ENCODE peak calls at places on chromosomes 16 and 17, in ten cellular contexts. One of them, this sample, is unnamed.

GRCh38 chr17:3534881-3535252 is 22.7 kb downstream of the TRPV3 start:
- DNase-seq in dorsolateral prefrontal cortex: peak
- DNase-seq in tibial artery: no peak
- DNase-seq in CD8-positive, alpha-beta T cell: no peak
- DNase-seq in HFF-Myc: no peak
- DNase-seq in ascending aorta: no peak
- DNase-seq in A549: peak
- DNase-seq in hepatocyte: no peak
- DNase-seq in B cell: no peak
- DNase-seq in GM13976: peak
- DNase-seq in this sample: no peak

GRCh38 chr16:56477096-56477878 is 25.9 kb downstream of the OGFOD1 start:
- DNase-seq in dorsolateral prefrontal cortex: no peak
- DNase-seq in tibial artery: no peak
- DNase-seq in CD8-positive, alpha-beta T cell: no peak
- DNase-seq in HFF-Myc: peak
- DNase-seq in ascending aorta: no peak
- DNase-seq in A549: peak
- DNase-seq in hepatocyte: peak
- DNase-seq in B cell: no peak
- DNase-seq in GM13976: no peak
- DNase-seq in this sample: no peak

GRCh38 chr16:59881366-59881765 is 1147.2 kb upstream of the GOT2 start:
- DNase-seq in dorsolateral prefrontal cortex: no peak
- DNase-seq in tibial artery: no peak
- DNase-seq in CD8-positive, alpha-beta T cell: no peak
- DNase-seq in HFF-Myc: no peak
- DNase-seq in ascending aorta: no peak
- DNase-seq in A549: peak
- DNase-seq in hepatocyte: no peak
- DNase-seq in B cell: no peak
- DNase-seq in GM13976: no peak
- DNase-seq in this sample: no peak

GRCh38 chr16:84607694-84608093 is 10.2 kb downstream of the COTL1 start:
- DNase-seq in dorsolateral prefrontal cortex: no peak
- DNase-seq in tibial artery: no peak
- DNase-seq in CD8-positive, alpha-beta T cell: no peak
- DNase-seq in HFF-Myc: no peak
- DNase-seq in ascending aorta: no peak
- DNase-seq in A549: no peak
- DNase-seq in hepatocyte: no peak
- DNase-seq in B cell: peak
- DNase-seq in GM13976: peak
- DNase-seq in this sample: no peak

GRCh38 chr16:64615647-64616280 is 506.1 kb downstream of the CDH11 start:
- DNase-seq in dorsolateral prefrontal cortex: peak
- DNase-seq in tibial artery: no peak
- DNase-seq in CD8-positive, alpha-beta T cell: no peak
- DNase-seq in HFF-Myc: peak
- DNase-seq in ascending aorta: no peak
- DNase-seq in A549: no peak
- DNase-seq in hepatocyte: peak
- DNase-seq in B cell: no peak
- DNase-seq in GM13976: no peak
- DNase-seq in this sample: no peak

GRCh38 chr17:58333396-58334207 is 5.0 kb upstream of the TSPOAP1 start:
- DNase-seq in dorsolateral prefrontal cortex: no peak
- DNase-seq in tibial artery: no peak
- DNase-seq in CD8-positive, alpha-beta T cell: no peak
- DNase-seq in HFF-Myc: no peak
- DNase-seq in ascending aorta: no peak
- DNase-seq in A549: no peak
- DNase-seq in hepatocyte: no peak
- DNase-seq in B cell: peak
- DNase-seq in GM13976: no peak
- DNase-seq in this sample: no peak

GRCh38 chr16:27514806-27515205 is 34.9 kb downstream of the GTF3C1 start:
- DNase-seq in dorsolateral prefrontal cortex: peak
- DNase-seq in tibial artery: no peak
- DNase-seq in CD8-positive, alpha-beta T cell: no peak
- DNase-seq in HFF-Myc: no peak
- DNase-seq in ascending aorta: no peak
- DNase-seq in A549: no peak
- DNase-seq in hepatocyte: no peak
- DNase-seq in B cell: no peak
- DNase-seq in GM13976: no peak
- DNase-seq in this sample: no peak

GRCh38 chr16:21598676-21599157 is 660 bp upstream of the METTL9 start:
- DNase-seq in dorsolateral prefrontal cortex: no peak
- DNase-seq in tibial artery: no peak
- DNase-seq in CD8-positive, alpha-beta T cell: no peak
- DNase-seq in HFF-Myc: no peak
- DNase-seq in ascending aorta: no peak
- DNase-seq in A549: no peak
- DNase-seq in hepatocyte: peak
- DNase-seq in B cell: no peak
- DNase-seq in GM13976: peak
- DNase-seq in this sample: peak

GRCh38 chr17:17235212-17236174 is 1.5 kb downstream of the FLCN start:
- DNase-seq in dorsolateral prefrontal cortex: no peak
- DNase-seq in tibial artery: no peak
- DNase-seq in CD8-positive, alpha-beta T cell: no peak
- DNase-seq in HFF-Myc: no peak
- DNase-seq in ascending aorta: no peak
- DNase-seq in A549: no peak
- DNase-seq in hepatocyte: peak
- DNase-seq in B cell: no peak
- DNase-seq in GM13976: no peak
- DNase-seq in this sample: no peak

GRCh38 chr16:87792205-87792565 is 26.4 kb upstream of the KLHDC4 start:
- DNase-seq in dorsolateral prefrontal cortex: no peak
- DNase-seq in tibial artery: no peak
- DNase-seq in CD8-positive, alpha-beta T cell: no peak
- DNase-seq in HFF-Myc: no peak
- DNase-seq in ascending aorta: no peak
- DNase-seq in A549: no peak
- DNase-seq in hepatocyte: no peak
- DNase-seq in B cell: no peak
- DNase-seq in GM13976: no peak
- DNase-seq in this sample: no peak

GRCh38 chr17:77688369-77688768 is 270.1 kb upstream of the TNRC6C start:
- DNase-seq in dorsolateral prefrontal cortex: no peak
- DNase-seq in tibial artery: no peak
- DNase-seq in CD8-positive, alpha-beta T cell: no peak
- DNase-seq in HFF-Myc: no peak
- DNase-seq in ascending aorta: peak
- DNase-seq in A549: no peak
- DNase-seq in hepatocyte: no peak
- DNase-seq in B cell: no peak
- DNase-seq in GM13976: no peak
- DNase-seq in this sample: no peak

GRCh38 chr17:82845163-82845807 is 5.5 kb upstream of the ZNF750 start:
- DNase-seq in dorsolateral prefrontal cortex: no peak
- DNase-seq in tibial artery: peak
- DNase-seq in CD8-positive, alpha-beta T cell: no peak
- DNase-seq in HFF-Myc: no peak
- DNase-seq in ascending aorta: no peak
- DNase-seq in A549: no peak
- DNase-seq in hepatocyte: no peak
- DNase-seq in B cell: no peak
- DNase-seq in GM13976: no peak
- DNase-seq in this sample: no peak

GRCh38 chr17:1043601-1044251 is 46.8 kb downstream of the TIMM22 start:
- DNase-seq in dorsolateral prefrontal cortex: no peak
- DNase-seq in tibial artery: peak
- DNase-seq in CD8-positive, alpha-beta T cell: no peak
- DNase-seq in HFF-Myc: no peak
- DNase-seq in ascending aorta: peak
- DNase-seq in A549: no peak
- DNase-seq in hepatocyte: peak
- DNase-seq in B cell: no peak
- DNase-seq in GM13976: no peak
- DNase-seq in this sample: no peak

GRCh38 chr17:3754458-3755334 is 31.0 kb downstream of the HASPIN start:
- DNase-seq in dorsolateral prefrontal cortex: no peak
- DNase-seq in tibial artery: no peak
- DNase-seq in CD8-positive, alpha-beta T cell: peak
- DNase-seq in HFF-Myc: no peak
- DNase-seq in ascending aorta: no peak
- DNase-seq in A549: peak
- DNase-seq in hepatocyte: peak
- DNase-seq in B cell: peak
- DNase-seq in GM13976: peak
- DNase-seq in this sample: peak

GRCh38 chr17:50184057-50184456 is 17.4 kb downstream of the COL1A1 start:
- DNase-seq in dorsolateral prefrontal cortex: no peak
- DNase-seq in tibial artery: no peak
- DNase-seq in CD8-positive, alpha-beta T cell: peak
- DNase-seq in HFF-Myc: no peak
- DNase-seq in ascending aorta: no peak
- DNase-seq in A549: no peak
- DNase-seq in hepatocyte: no peak
- DNase-seq in B cell: no peak
- DNase-seq in GM13976: no peak
- DNase-seq in this sample: no peak

GRCh38 chr17:49875690-49876089 is 27.8 kb upstream of the TAC4 start:
- DNase-seq in dorsolateral prefrontal cortex: no peak
- DNase-seq in tibial artery: no peak
- DNase-seq in CD8-positive, alpha-beta T cell: no peak
- DNase-seq in HFF-Myc: no peak
- DNase-seq in ascending aorta: no peak
- DNase-seq in A549: no peak
- DNase-seq in hepatocyte: no peak
- DNase-seq in B cell: no peak
- DNase-seq in GM13976: no peak
- DNase-seq in this sample: no peak

GRCh38 chr17:21242026-21242700 is 11.0 kb downstream of the NATD1 start:
- DNase-seq in dorsolateral prefrontal cortex: no peak
- DNase-seq in tibial artery: no peak
- DNase-seq in CD8-positive, alpha-beta T cell: no peak
- DNase-seq in HFF-Myc: peak
- DNase-seq in ascending aorta: no peak
- DNase-seq in A549: no peak
- DNase-seq in hepatocyte: no peak
- DNase-seq in B cell: no peak
- DNase-seq in GM13976: no peak
- DNase-seq in this sample: no peak

GRCh38 chr17:16991349-16992009 is 19.6 kb upstream of the TNFRSF13B start:
- DNase-seq in dorsolateral prefrontal cortex: peak
- DNase-seq in tibial artery: peak
- DNase-seq in CD8-positive, alpha-beta T cell: peak
- DNase-seq in HFF-Myc: no peak
- DNase-seq in ascending aorta: peak
- DNase-seq in A549: peak
- DNase-seq in hepatocyte: peak
- DNase-seq in B cell: peak
- DNase-seq in GM13976: peak
- DNase-seq in this sample: peak

GRCh38 chr16:67653131-67654068 is 6.7 kb downstream of the ACD start:
- DNase-seq in dorsolateral prefrontal cortex: peak
- DNase-seq in tibial artery: no peak
- DNase-seq in CD8-positive, alpha-beta T cell: no peak
- DNase-seq in HFF-Myc: no peak
- DNase-seq in ascending aorta: no peak
- DNase-seq in A549: no peak
- DNase-seq in hepatocyte: peak
- DNase-seq in B cell: no peak
- DNase-seq in GM13976: no peak
- DNase-seq in this sample: no peak
- TF ChIP-seq CTCF in dorsolateral prefrontal cortex: no peak
- TF ChIP-seq CTCF in tibial artery: no peak
- TF ChIP-seq CTCF in CD8-positive, alpha-beta T cell: no peak
- TF ChIP-seq CTCF in HFF-Myc: no peak
- TF ChIP-seq CTCF in ascending aorta: no peak
- TF ChIP-seq CTCF in A549: no peak
- TF ChIP-seq CTCF in hepatocyte: peak
- TF ChIP-seq CTCF in B cell: no peak
- TF ChIP-seq CTCF in GM13976: no peak
- TF ChIP-seq CTCF in this sample: no peak

GRCh38 chr16:8923199-8923598 is 40.5 kb downstream of the USP7 start:
- DNase-seq in dorsolateral prefrontal cortex: peak
- DNase-seq in tibial artery: no peak
- DNase-seq in CD8-positive, alpha-beta T cell: no peak
- DNase-seq in HFF-Myc: no peak
- DNase-seq in ascending aorta: no peak
- DNase-seq in A549: no peak
- DNase-seq in hepatocyte: no peak
- DNase-seq in B cell: no peak
- DNase-seq in GM13976: no peak
- DNase-seq in this sample: peak
- TF ChIP-seq CTCF in dorsolateral prefrontal cortex: no peak
- TF ChIP-seq CTCF in tibial artery: no peak
- TF ChIP-seq CTCF in CD8-positive, alpha-beta T cell: no peak
- TF ChIP-seq CTCF in HFF-Myc: no peak
- TF ChIP-seq CTCF in ascending aorta: no peak
- TF ChIP-seq CTCF in A549: no peak
- TF ChIP-seq CTCF in hepatocyte: no peak
- TF ChIP-seq CTCF in B cell: no peak
- TF ChIP-seq CTCF in GM13976: no peak
- TF ChIP-seq CTCF in this sample: no peak

GRCh38 chr17:42334667-42335066 is 46.4 kb downstream of the STAT5A start:
- DNase-seq in dorsolateral prefrontal cortex: no peak
- DNase-seq in tibial artery: no peak
- DNase-seq in CD8-positive, alpha-beta T cell: no peak
- DNase-seq in HFF-Myc: no peak
- DNase-seq in ascending aorta: no peak
- DNase-seq in A549: no peak
- DNase-seq in hepatocyte: no peak
- DNase-seq in B cell: no peak
- DNase-seq in GM13976: no peak
- DNase-seq in this sample: no peak
- TF ChIP-seq CTCF in dorsolateral prefrontal cortex: no peak
- TF ChIP-seq CTCF in tibial artery: no peak
- TF ChIP-seq CTCF in CD8-positive, alpha-beta T cell: no peak
- TF ChIP-seq CTCF in HFF-Myc: no peak
- TF ChIP-seq CTCF in ascending aorta: no peak
- TF ChIP-seq CTCF in A549: peak
- TF ChIP-seq CTCF in hepatocyte: peak
- TF ChIP-seq CTCF in B cell: peak
- TF ChIP-seq CTCF in GM13976: no peak
- TF ChIP-seq CTCF in this sample: no peak

DNA sequence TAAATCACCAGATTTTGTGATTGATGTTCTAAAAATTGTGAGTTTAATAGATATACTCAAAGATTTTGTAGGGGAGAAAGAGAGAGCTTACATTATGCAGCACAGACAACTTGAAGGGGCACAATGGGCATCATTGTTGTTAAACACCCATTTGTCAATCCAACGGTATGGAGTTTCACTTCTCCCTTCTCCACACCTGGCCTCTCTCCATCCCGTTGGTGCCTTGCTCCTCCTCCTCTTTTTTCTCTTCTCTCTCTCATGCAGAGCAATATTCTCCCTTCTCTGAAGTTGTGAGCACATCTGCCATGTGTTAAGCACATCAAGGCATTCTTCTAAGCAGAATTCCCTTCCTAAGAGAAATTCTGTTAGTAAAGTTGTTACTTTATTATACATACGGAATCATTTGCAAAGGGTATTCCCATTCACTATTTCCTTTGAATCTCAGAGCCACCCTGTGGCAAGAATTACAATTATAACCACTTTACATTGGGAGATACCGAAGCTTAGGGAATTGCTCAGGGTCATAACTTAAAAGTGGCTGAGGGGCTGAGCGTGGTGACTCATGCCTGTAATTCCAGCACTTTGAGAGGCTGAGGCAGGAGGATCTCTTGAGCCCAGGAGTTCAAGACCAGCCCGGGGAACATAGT is 40.5 kb upstream of the SKAP1 start:
- DNase-seq in dorsolateral prefrontal cortex: no peak
- DNase-seq in tibial artery: no peak
- DNase-seq in CD8-positive, alpha-beta T cell: no peak
- DNase-seq in HFF-Myc: no peak
- DNase-seq in ascending aorta: no peak
- DNase-seq in A549: peak
- DNase-seq in hepatocyte: no peak
- DNase-seq in B cell: no peak
- DNase-seq in GM13976: no peak
- DNase-seq in this sample: no peak
- TF ChIP-seq CTCF in dorsolateral prefrontal cortex: no peak
- TF ChIP-seq CTCF in tibial artery: no peak
- TF ChIP-seq CTCF in CD8-positive, alpha-beta T cell: no peak
- TF ChIP-seq CTCF in HFF-Myc: no peak
- TF ChIP-seq CTCF in ascending aorta: no peak
- TF ChIP-seq CTCF in A549: no peak
- TF ChIP-seq CTCF in hepatocyte: peak
- TF ChIP-seq CTCF in B cell: no peak
- TF ChIP-seq CTCF in GM13976: no peak
- TF ChIP-seq CTCF in this sample: no peak